ENCODE peak calls at places on chromosomes 12 and 14, in four cellular contexts. One of them, this sample, is unnamed.
A peak's percentile ranks its signal among the peaks of the same experiment; 100 is the strongest.

GRCh38 chr14:53285806-53286205 is 132.7 kb upstream of the DDHD1 start:
- DNase-seq in cardiac muscle cell: no peak
- DNase-seq in fibroblast of lung: no peak
- DNase-seq in Right ventricle myocardium superior: no peak
- DNase-seq in this sample: no peak

GRCh38 chr14:99260652-99261551 is 11.1 kb downstream of the BCL11B start:
- DNase-seq in Right ventricle myocardium superior: no peak
- DNase-seq in fibroblast of lung: no peak
- DNase-seq in cardiac muscle cell: no peak
- DNase-seq in this sample: no peak

GRCh38 chr12:56487448-56488040 is 417 bp downstream of the GLS2 start:
- DNase-seq in fibroblast of lung: peak; percentile 6
- DNase-seq in Right ventricle myocardium superior: peak; percentile 60
- DNase-seq in cardiac muscle cell: peak; percentile 65
- DNase-seq in this sample: peak; percentile 30

GRCh38 chr14:64723691-64724577 is 19.7 kb downstream of the PLEKHG3 start:
- DNase-seq in Right ventricle myocardium superior: peak; percentile 32
- DNase-seq in cardiac muscle cell: peak; percentile 66
- DNase-seq in fibroblast of lung: peak; percentile 46
- DNase-seq in this sample: no peak

GRCh38 chr12:11901687-11902524 is 168.8 kb upstream of the BCL2L14 start:
- DNase-seq in cardiac muscle cell: no peak
- DNase-seq in fibroblast of lung: no peak
- DNase-seq in Right ventricle myocardium superior: no peak
- DNase-seq in this sample: no peak

GRCh38 chr12:45914090-45914489 is 76.3 kb downstream of the SCAF11 start:
- DNase-seq in fibroblast of lung: peak; percentile 84
- DNase-seq in cardiac muscle cell: no peak
- DNase-seq in Right ventricle myocardium superior: no peak
- DNase-seq in this sample: peak; percentile 65

GRCh38 chr12:64737539-64737938 is 21.7 kb downstream of the GNS start:
- DNase-seq in fibroblast of lung: no peak
- DNase-seq in cardiac muscle cell: no peak
- DNase-seq in Right ventricle myocardium superior: no peak
- DNase-seq in this sample: no peak

GRCh38 chr12:56941299-56942017 is 7.2 kb upstream of the SDR9C7 start:
- DNase-seq in fibroblast of lung: peak; percentile 66
- DNase-seq in cardiac muscle cell: no peak
- DNase-seq in Right ventricle myocardium superior: no peak
- DNase-seq in this sample: peak; percentile 67

GRCh38 chr14:81427348-81428058 is 27.4 kb upstream of the STON2 start:
- DNase-seq in Right ventricle myocardium superior: peak; percentile 58
- DNase-seq in fibroblast of lung: peak; percentile 21
- DNase-seq in cardiac muscle cell: peak; percentile 8
- DNase-seq in this sample: no peak

GRCh38 chr12:21940549-21940948 is 677 bp downstream of the ABCC9 start:
- DNase-seq in Right ventricle myocardium superior: no peak
- DNase-seq in fibroblast of lung: no peak
- DNase-seq in cardiac muscle cell: peak; percentile 0
- DNase-seq in this sample: no peak

GRCh38 chr12:116393859-116394650 is 116.6 kb upstream of the MED13L start:
- DNase-seq in fibroblast of lung: no peak
- DNase-seq in cardiac muscle cell: no peak
- DNase-seq in Right ventricle myocardium superior: no peak
- DNase-seq in this sample: no peak

GRCh38 chr12:67517181-67517887 is 131.2 kb upstream of the DYRK2 start:
- DNase-seq in Right ventricle myocardium superior: no peak
- DNase-seq in cardiac muscle cell: no peak
- DNase-seq in fibroblast of lung: peak; percentile 91
- DNase-seq in this sample: no peak

GRCh38 chr12:88206636-88207035 is 64.5 kb downstream of the TMTC3 start:
- DNase-seq in fibroblast of lung: no peak
- DNase-seq in Right ventricle myocardium superior: no peak
- DNase-seq in cardiac muscle cell: no peak
- DNase-seq in this sample: peak; percentile 86

GRCh38 chr14:95428557-95428956 is 87.9 kb downstream of the SYNE3 start:
- DNase-seq in Right ventricle myocardium superior: no peak
- DNase-seq in cardiac muscle cell: no peak
- DNase-seq in fibroblast of lung: no peak
- DNase-seq in this sample: no peak

GRCh38 chr12:57852620-57853509 is 6.3 kb upstream of the CTDSP2 start:
- DNase-seq in fibroblast of lung: no peak
- DNase-seq in cardiac muscle cell: peak; percentile 97
- DNase-seq in Right ventricle myocardium superior: peak; percentile 74
- DNase-seq in this sample: no peak